ENCODE peak calls at places on chromosomes 13 and 19, in eight cellular contexts. R, G, T, H, C, L, M and Q are unnamed samples.

GRCh38 chr19:46886546-46887239 is 25.9 kb downstream of the ARHGAP35 start:
- DNase-seq in R (no peak), G (no peak), T (peak), H (no peak), C (no peak), L (peak), M (no peak), Q (no peak)

GRCh38 chr19:50361290-50362029 is 4.0 kb downstream of the NAPSA start:
- DNase-seq in R (no peak), G (no peak), T (no peak), H (no peak), C (peak), L (no peak), M (no peak), Q (peak)

GRCh38 chr19:54172764-54173699 is at the start of gene TMC4:
- DNase-seq in R (no peak), G (peak), T (no peak), H (no peak), C (peak), L (no peak), M (no peak), Q (peak)

GRCh38 chr13:78958019-78958418 is 299.1 kb upstream of the OBI1 start:
- DNase-seq in R (no peak), G (no peak), T (no peak), H (no peak), C (no peak), L (no peak), M (no peak), Q (no peak)

GRCh38 chr19:46299004-46299509 is 2.2 kb downstream of the HIF3A start:
- DNase-seq in R (peak), G (peak), T (peak), H (peak), C (no peak), L (peak), M (peak), Q (peak)

GRCh38 chr19:1058112-1058511 is 8.9 kb upstream of the ARHGAP45 start:
- DNase-seq in R (no peak), G (no peak), T (no peak), H (no peak), C (no peak), L (no peak), M (no peak), Q (no peak)

GRCh38 chr19:41386442-41386841 is 10.1 kb downstream of the TMEM91 start:
- DNase-seq in R (no peak), G (no peak), T (no peak), H (no peak), C (no peak), L (no peak), M (no peak), Q (no peak)

GRCh38 chr19:35513975-35514809 is 743 bp upstream of the DMKN start:
- DNase-seq in R (no peak), G (no peak), T (no peak), H (no peak), C (peak), L (no peak), M (no peak), Q (no peak)

GRCh38 chr13:74920945-74921725 is 560.8 kb downstream of the TBC1D4 start:
- DNase-seq in R (no peak), G (no peak), T (peak), H (no peak), C (no peak), L (no peak), M (no peak), Q (no peak)

GRCh38 chr13:94154362-94154761 is 325.1 kb downstream of the DCT start:
- DNase-seq in R (no peak), G (peak), T (peak), H (no peak), C (no peak), L (peak), M (peak), Q (no peak)

GRCh38 chr19:4197625-4198466 is 15.4 kb downstream of the ANKRD24 start:
- DNase-seq in R (no peak), G (no peak), T (no peak), H (no peak), C (peak), L (no peak), M (no peak), Q (no peak)

GRCh38 chr19:56084835-56085536 is 36.1 kb downstream of the ZNF787 start:
- DNase-seq in R (no peak), G (no peak), T (no peak), H (peak), C (no peak), L (no peak), M (no peak), Q (peak)

GRCh38 chr19:12872941-12873890 is 8.0 kb downstream of the DNASE2 start:
- DNase-seq in R (peak), G (peak), T (no peak), H (no peak), C (peak), L (peak), M (peak), Q (peak)

GRCh38 chr13:103948477-103948876 is 882.3 kb upstream of the SLC10A2 start:
- DNase-seq in R (no peak), G (no peak), T (peak), H (no peak), C (no peak), L (no peak), M (no peak), Q (no peak)

GRCh38 chr13:99256283-99256682 is 1.9 kb downstream of the GPR18 start:
- DNase-seq in R (no peak), G (no peak), T (no peak), H (no peak), C (no peak), L (no peak), M (no peak), Q (no peak)

GRCh38 chr13:105774739-105775460 is 760.6 kb downstream of the EFNB2 start:
- DNase-seq in R (no peak), G (no peak), T (peak), H (no peak), C (peak), L (peak), M (no peak), Q (no peak)

GRCh38 chr13:48626726-48627451 is 26.8 kb upstream of the CYSLTR2 start:
- DNase-seq in R (no peak), G (no peak), T (peak), H (no peak), C (no peak), L (no peak), M (no peak), Q (no peak)

GRCh38 chr19:37594064-37594981 is at the start of the genes ZNF540 and ZNF571:
- DNase-seq in R (peak), G (peak), T (peak), H (peak), C (peak), L (peak), M (peak), Q (peak)

GRCh38 chr19:2188708-2189385 is 25.1 kb downstream of the DOT1L start:
- DNase-seq in R (no peak), G (no peak), T (no peak), H (no peak), C (no peak), L (peak), M (no peak), Q (no peak)

GRCh38 chr13:58999851-59000250 is 1163.9 kb downstream of the DIAPH3 start:
- DNase-seq in R (no peak), G (no peak), T (peak), H (no peak), C (no peak), L (no peak), M (no peak), Q (no peak)

GRCh38 chr19:35436477-35437141 is 11.4 kb upstream of the FFAR2 start:
- DNase-seq in R (no peak), G (no peak), T (no peak), H (no peak), C (no peak), L (no peak), M (no peak), Q (no peak)

GRCh38 chr19:42634409-42635232 is 39.9 kb upstream of the CEACAM8 start:
- DNase-seq in R (no peak), G (no peak), T (no peak), H (no peak), C (peak), L (peak), M (no peak), Q (no peak)

GRCh38 chr19:18330865-18331264 is 8.0 kb upstream of the LSM4 start:
- DNase-seq in R (no peak), G (no peak), T (no peak), H (no peak), C (no peak), L (no peak), M (no peak), Q (no peak)

GRCh38 chr13:52849727-52850395 is 1.4 kb upstream of the PCDH8 start:
- DNase-seq in R (no peak), G (no peak), T (no peak), H (no peak), C (peak), L (no peak), M (no peak), Q (no peak)

GRCh38 chr19:543912-544608 is at the start of gene GZMM:
- DNase-seq in R (no peak), G (no peak), T (no peak), H (peak), C (no peak), L (no peak), M (no peak), Q (no peak)

GRCh38 chr13:94481966-94482365 is 2.5 kb upstream of the DCT start:
- DNase-seq in R (no peak), G (no peak), T (peak), H (no peak), C (no peak), L (peak), M (no peak), Q (no peak)

GRCh38 chr19:3335431-3336350 is 30.7 kb upstream of the NFIC start:
- DNase-seq in R (no peak), G (peak), T (no peak), H (no peak), C (no peak), L (peak), M (peak), Q (no peak)

GRCh38 chr19:55687281-55688172 is 12.5 kb downstream of the EPN1 start:
- DNase-seq in R (no peak), G (peak), T (no peak), H (peak), C (no peak), L (no peak), M (no peak), Q (peak)

GRCh38 chr19:18211683-18212082 is 7.8 kb upstream of the RAB3A start:
- DNase-seq in R (no peak), G (no peak), T (no peak), H (no peak), C (no peak), L (no peak), M (no peak), Q (no peak)

GRCh38 chr13:50422181-50423148 is 407.2 kb downstream of the KCNRG start:
- DNase-seq in R (no peak), G (no peak), T (no peak), H (no peak), C (no peak), L (no peak), M (no peak), Q (no peak)

GRCh38 chr13:28991764-28992163 is 171.6 kb downstream of the MTUS2 start:
- DNase-seq in R (no peak), G (peak), T (no peak), H (no peak), C (no peak), L (no peak), M (no peak), Q (no peak)
- H3K27ac ChIP-seq in R (no peak), G (no peak), T (no peak), H (no peak), C (no peak), L (no peak), M (no peak), Q (no peak)

DNA sequence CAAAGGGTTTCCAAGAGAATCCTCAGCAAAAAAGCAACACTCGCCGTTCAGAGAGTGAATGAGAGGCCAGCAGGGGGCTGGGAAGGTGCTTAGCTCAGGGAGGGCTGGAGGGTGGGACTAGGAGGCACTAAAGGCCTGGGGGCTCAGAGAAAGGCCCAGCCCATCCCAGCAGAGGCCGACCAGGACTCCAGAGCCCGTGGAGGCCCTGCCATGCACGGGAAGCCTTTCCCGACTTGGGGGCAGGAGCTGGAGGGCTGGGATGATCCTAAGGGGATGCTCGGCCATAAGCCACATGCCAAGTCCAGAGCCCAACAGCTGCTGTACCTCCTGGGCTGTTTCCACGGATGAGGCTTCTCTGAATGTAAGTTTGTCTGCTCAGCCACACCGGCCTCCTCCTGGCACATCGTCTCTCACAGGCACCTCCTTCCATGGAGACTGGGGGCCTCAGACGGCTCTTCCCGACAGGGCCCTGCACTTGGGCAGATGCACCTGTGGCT is 19.5 kb downstream of the RASA3 start:
- DNase-seq in R (peak), G (no peak), T (no peak), H (peak), C (peak), L (no peak), M (no peak), Q (peak)
- H3K27ac ChIP-seq in R (no peak), G (no peak), T (no peak), H (peak), C (peak), L (peak), M (no peak), Q (no peak)

GRCh38 chr19:38656171-38656981 is 8.9 kb downstream of the ACTN4 start:
- DNase-seq in R (peak), G (no peak), T (peak), H (no peak), C (no peak), L (peak), M (no peak), Q (no peak)
- H3K27ac ChIP-seq in R (peak), G (peak), T (peak), H (peak), C (peak), L (peak), M (peak), Q (peak)

DNA sequence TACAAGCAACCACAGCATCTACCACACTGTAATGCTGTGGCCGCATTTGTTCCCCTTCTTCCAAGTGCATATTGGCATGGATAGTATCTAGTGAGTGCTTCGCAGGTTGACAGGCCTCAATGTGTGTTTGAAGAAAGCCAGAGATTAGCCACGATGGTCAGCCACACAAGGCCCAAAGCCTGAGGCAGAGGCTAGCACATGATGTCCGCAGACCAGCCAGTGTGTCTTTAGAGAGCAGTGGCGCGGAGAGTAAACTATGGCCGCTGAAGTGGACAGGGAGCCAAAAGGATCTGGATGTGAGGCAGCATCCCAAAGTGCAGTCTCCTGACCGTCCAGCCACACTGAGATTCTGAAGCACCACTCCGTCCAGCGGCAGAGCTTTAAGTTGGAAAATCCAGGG is 36.0 kb downstream of the BRD4 start:
- DNase-seq in R (no peak), G (peak), T (no peak), H (peak), C (no peak), L (no peak), M (no peak), Q (peak)
- H3K27ac ChIP-seq in R (no peak), G (peak), T (peak), H (peak), C (peak), L (no peak), M (peak), Q (peak)

DNA sequence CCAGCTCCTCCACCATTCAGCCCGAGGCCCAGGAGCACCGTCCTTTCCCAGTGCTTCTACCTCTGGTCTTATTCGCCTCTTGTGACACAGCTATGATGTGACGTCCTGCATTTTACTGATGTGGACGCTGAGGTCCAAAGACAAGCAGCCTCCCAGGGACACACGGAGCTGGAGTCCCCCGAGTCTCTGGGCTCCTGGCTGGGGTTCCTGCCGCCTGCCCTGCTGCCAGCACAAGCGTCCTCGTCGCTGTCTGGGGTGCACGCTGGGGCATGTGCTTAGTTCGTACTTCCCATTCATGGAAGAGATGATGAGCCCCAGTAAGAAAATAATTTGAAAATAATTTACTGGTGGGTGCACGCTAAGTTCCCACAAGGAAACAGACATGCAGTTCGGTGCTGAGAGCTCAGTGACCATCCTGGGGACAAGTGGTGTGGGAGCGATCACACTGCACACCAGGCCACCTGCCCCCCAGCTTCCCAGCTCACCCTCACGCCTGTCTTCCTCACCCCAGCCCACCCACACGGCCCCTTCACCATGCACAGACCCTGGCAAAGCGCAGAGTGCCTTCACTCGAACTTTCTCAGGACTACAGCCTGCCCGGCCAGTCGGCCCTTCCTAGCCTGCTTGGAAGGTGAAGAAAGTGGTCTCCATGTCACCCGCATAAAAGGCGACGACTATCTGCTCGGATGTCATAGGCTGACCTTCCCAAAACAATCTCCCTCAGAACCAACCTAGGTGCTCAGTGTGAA is 14.2 kb upstream of the CFAP97D2 start:
- DNase-seq in R (no peak), G (no peak), T (no peak), H (no peak), C (no peak), L (no peak), M (peak), Q (peak)
- H3K27ac ChIP-seq in R (no peak), G (no peak), T (no peak), H (no peak), C (no peak), L (no peak), M (no peak), Q (no peak)

DNA sequence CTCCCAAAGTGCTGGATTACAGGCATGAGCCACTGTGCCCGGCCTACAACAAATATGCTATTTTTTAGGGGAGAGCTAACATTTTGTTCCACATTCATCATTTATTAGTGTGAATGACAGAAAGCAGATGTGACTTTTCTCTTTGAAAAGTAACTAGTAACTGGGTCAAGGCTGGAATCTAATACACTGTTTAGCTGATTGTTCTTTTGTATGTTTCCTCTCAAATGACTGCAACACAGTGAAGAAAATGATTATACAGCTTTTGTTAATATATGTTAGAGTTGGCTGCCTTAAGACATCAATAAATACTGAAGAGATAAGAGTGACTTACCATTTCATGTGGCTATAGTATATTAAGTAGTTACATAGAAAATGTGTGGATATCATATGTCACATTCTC is 27.0 kb downstream of the MTRF1 start:
- DNase-seq in R (no peak), G (no peak), T (no peak), H (no peak), C (no peak), L (no peak), M (no peak), Q (no peak)
- H3K27ac ChIP-seq in R (no peak), G (no peak), T (no peak), H (no peak), C (no peak), L (no peak), M (no peak), Q (no peak)

DNA sequence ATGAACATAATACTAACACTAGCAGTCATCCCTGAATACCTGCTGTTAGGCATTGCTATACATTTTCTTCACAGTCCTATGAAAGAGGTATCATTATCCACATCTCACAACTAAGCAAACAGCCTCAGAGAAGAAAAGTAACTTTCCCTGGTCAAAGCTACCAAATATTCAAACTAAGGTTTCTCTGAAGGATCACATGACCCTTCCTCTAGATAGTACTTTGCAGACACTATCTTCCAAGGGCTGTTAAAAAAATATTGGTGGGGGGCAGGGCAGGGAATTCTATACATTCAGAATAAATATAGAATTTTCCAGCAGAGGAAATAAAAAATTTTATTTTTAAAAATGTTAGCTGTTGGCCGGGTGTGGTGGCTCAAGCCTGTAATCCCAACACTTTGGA is 3.1 kb downstream of the SLC25A30 start:
- DNase-seq in R (no peak), G (no peak), T (no peak), H (no peak), C (no peak), L (no peak), M (no peak), Q (no peak)
- H3K27ac ChIP-seq in R (no peak), G (peak), T (no peak), H (peak), C (no peak), L (no peak), M (peak), Q (peak)